ENCODE peak calls at places on chromosomes 3 and 15, in nine cellular contexts. P is neuronal stem cell; S is aorta; F is fibroblast of lung; H is effector memory CD4-positive, alpha-beta T cell; X is SK-N-SH; Z is GM23248; U is HL-60; O is lung. J is an unnamed sample.

GRCh38 chr3:59247402-59247841 is 197.6 kb upstream of the CFAP20DC start:
- DNase-seq in U (no peak), Z (no peak), H (no peak), X (no peak), P (no peak), S (no peak), O (no peak), F (no peak), J (no peak)

GRCh38 chr15:58697220-58697619 is 52.3 kb downstream of the ADAM10 start:
- DNase-seq in F (no peak), P (no peak), U (no peak), H (no peak), X (no peak), Z (no peak), O (no peak), S (no peak), J (no peak)

GRCh38 chr3:71062037-71062919 is 521.2 kb downstream of the FOXP1 start:
- DNase-seq in S (no peak), U (no peak), H (no peak), X (no peak), P (no peak), F (peak; percentile 55), O (no peak), Z (peak; percentile 30), J (no peak)

GRCh38 chr3:102125197-102125993 is 276.1 kb downstream of the NFKBIZ start:
- DNase-seq in U (no peak), S (no peak), H (no peak), Z (no peak), F (no peak), P (no peak), O (no peak), X (no peak), J (no peak)

GRCh38 chr15:66901336-66902100 is 163.9 kb upstream of the SMAD3 start:
- DNase-seq in F (peak; percentile 17), O (no peak), Z (peak; percentile 61), S (no peak), H (no peak), X (no peak), U (no peak), P (no peak), J (peak; percentile 38)

GRCh38 chr15:33007295-33007855 is 187.1 kb downstream of the FMN1 start:
- DNase-seq in F (peak; percentile 57), O (no peak), P (no peak), U (no peak), Z (peak; percentile 59), H (no peak), S (no peak), X (no peak), J (no peak)

GRCh38 chr15:91291673-91292072 is 191.6 kb downstream of the SV2B start:
- DNase-seq in H (no peak), O (no peak), F (peak; percentile 24), S (no peak), U (peak; percentile 86), P (no peak), X (peak; percentile 34), Z (no peak), J (no peak)

GRCh38 chr3:185089343-185089742 is 63.5 kb downstream of the C3orf70 start:
- DNase-seq in X (no peak), P (no peak), F (no peak), S (no peak), O (no peak), U (no peak), H (no peak), Z (peak; percentile 37), J (no peak)

GRCh38 chr3:133083395-133083794 is 45.2 kb downstream of the TMEM108 start:
- DNase-seq in U (no peak), H (no peak), S (no peak), P (no peak), F (no peak), Z (no peak), X (no peak), O (no peak), J (no peak)

GRCh38 chr15:55255714-55256113 is 33.9 kb downstream of the RAB27A start:
- DNase-seq in Z (no peak), F (no peak), O (no peak), S (no peak), U (no peak), X (no peak), P (no peak), H (no peak), J (no peak)

GRCh38 chr3:30349507-30349906 is 256.9 kb upstream of the TGFBR2 start:
- DNase-seq in O (no peak), H (no peak), P (no peak), S (no peak), Z (no peak), U (no peak), F (no peak), X (no peak), J (no peak)

GRCh38 chr15:93141373-93141790 is 52.4 kb upstream of the RGMA start:
- DNase-seq in O (no peak), X (no peak), Z (no peak), U (peak; percentile 4), S (no peak), H (peak; percentile 12), F (no peak), P (no peak), J (no peak)

GRCh38 chr3:136818851-136819783 is at the start of gene SLC35G2:
- DNase-seq in U (peak; percentile 7), X (peak; percentile 87), F (peak; percentile 87), S (peak; percentile 84), P (peak; percentile 61), H (peak; percentile 2), O (peak; percentile 36), Z (peak; percentile 91), J (no peak)

DNA sequence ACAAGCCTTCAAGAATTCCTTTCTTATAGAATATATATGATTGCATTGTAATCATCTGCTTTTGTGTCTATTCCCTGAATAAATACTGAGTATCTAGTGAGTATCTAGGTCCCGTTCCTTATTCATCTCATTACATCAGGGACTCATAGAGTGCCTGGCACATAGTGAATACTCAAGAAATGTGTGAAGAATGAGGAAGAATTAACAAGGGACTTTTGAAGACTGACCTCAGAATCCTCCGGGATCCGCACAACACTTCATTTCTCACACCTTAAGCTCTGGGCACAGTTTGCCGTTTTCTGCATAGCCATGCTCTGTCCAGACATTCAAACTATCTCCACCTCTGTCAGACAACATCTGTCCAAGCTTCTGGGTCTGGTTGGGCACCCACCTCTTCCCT is 108.8 kb downstream of the STAC start:
- DNase-seq in U (no peak), H (no peak), Z (no peak), F (no peak), S (no peak), P (no peak), X (no peak), O (no peak), J (no peak)
- H3K27ac ChIP-seq in U (no peak overlapping the region), H (no peak overlapping the region), Z (no peak overlapping the region), F (no peak overlapping the region), S (no peak overlapping the region), P (no peak overlapping the region), X (no peak overlapping the region), O (no peak overlapping the region), J (no peak overlapping the region)

GRCh38 chr15:29997499-29997898 is 85.3 kb upstream of the GOLGA8J start:
- DNase-seq in H (no peak), X (no peak), F (no peak), O (no peak), P (no peak), S (no peak), U (no peak), Z (no peak), J (no peak)

GRCh38 chr15:29998017-29998416 is 84.7 kb upstream of the GOLGA8J start:
- DNase-seq in U (no peak), H (no peak), S (no peak), F (no peak), O (no peak), Z (no peak), P (no peak), X (no peak), J (no peak)

DNA sequence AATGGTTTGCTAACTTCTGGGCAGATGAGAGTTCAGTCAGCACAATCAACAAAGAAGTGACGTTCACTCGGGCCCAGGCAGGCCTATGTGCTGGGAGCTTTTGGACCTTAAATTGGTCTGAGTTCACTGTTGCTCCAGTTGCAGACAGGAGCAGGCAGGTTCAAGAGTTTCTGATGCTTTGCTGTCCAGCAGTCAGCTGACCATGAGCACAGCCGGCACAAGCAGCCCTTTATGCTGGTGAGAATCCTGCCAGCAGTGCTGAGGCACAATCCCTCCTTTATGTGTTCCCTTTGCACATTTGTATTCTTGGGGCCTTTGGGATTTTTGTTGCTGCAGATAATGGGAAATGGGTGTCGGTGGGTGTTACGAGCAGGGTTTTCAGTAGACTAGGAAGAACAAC is 81.2 kb upstream of the GOLGA8J start:
- DNase-seq in Z (no peak), F (no peak), U (no peak), P (no peak), S (no peak), H (no peak), O (no peak), X (no peak), J (no peak)
- H3K4me3 ChIP-seq in Z (no peak overlapping the region), F (no peak overlapping the region), U (no peak overlapping the region), P (no peak overlapping the region), S (no peak overlapping the region), H (no peak overlapping the region), O (no peak overlapping the region), X (no peak overlapping the region), J (no peak overlapping the region)

GRCh38 chr15:84980196-84981053 is 1.2 kb upstream of the PDE8A start:
- DNase-seq in U (peak; percentile 83), H (peak; percentile 80), P (peak; percentile 77), Z (peak; percentile 94), X (peak; percentile 88), O (peak; percentile 83), S (peak; percentile 94), F (peak; percentile 88), J (peak; percentile 91)

GRCh38 chr15:84981711-84982300 is at the start of gene PDE8A:
- DNase-seq in O (no peak), Z (peak; percentile 83), S (no peak), U (peak; percentile 28), X (peak; percentile 78), H (peak; percentile 62), P (peak; percentile 40), F (no peak), J (no peak)

GRCh38 chr15:84982301-84982920 is 755 bp downstream of the PDE8A start:
- DNase-seq in S (peak; percentile 81), H (peak; percentile 47), X (no peak), P (no peak), Z (peak; percentile 65), U (peak; percentile 36), O (peak; percentile 50), F (peak; percentile 31), J (no peak)

GRCh38 chr15:84981054-84981710 is 474 bp upstream of the PDE8A start:
- DNase-seq in S (peak; percentile 97), U (peak; percentile 94), H (peak; percentile 94), X (peak; percentile 100), P (peak; percentile 93), F (peak; percentile 97), Z (peak; percentile 97), O (peak; percentile 92), J (peak; percentile 97)

GRCh38 chr15:84979651-84980050 is 2.0 kb upstream of the PDE8A start:
- DNase-seq in U (no peak), P (no peak), S (no peak), O (no peak), Z (no peak), F (no peak), H (no peak), X (no peak), J (no peak)
- H3K27ac ChIP-seq in U (no peak overlapping the region), P (no peak overlapping the region), S (no peak overlapping the region), O (no peak overlapping the region), Z (no peak overlapping the region), F (no peak overlapping the region), H (no peak overlapping the region), X (no peak overlapping the region), J (no peak overlapping the region)

GRCh38 chr3:12316721-12317351 is 28.0 kb downstream of the PPARG start:
- DNase-seq in H (no peak), O (no peak), U (no peak), F (no peak), P (no peak), Z (no peak), S (no peak), X (no peak), J (no peak)
- H3K4me3 ChIP-seq in H (no peak overlapping the region), O (no peak overlapping the region), U (no peak overlapping the region), F (no peak overlapping the region), P (no peak overlapping the region), Z (no peak overlapping the region), S (no peak overlapping the region), X (no peak overlapping the region), J (no peak overlapping the region)